ENCODE peak calls at places on chromosome 15, in seven cellular contexts. One of them, this sample, is unnamed. For H3K4me1, the result is how much of the 10 kb centered on the place peaks cover.

GRCh38 chr15:66721501-66721937 is 19.5 kb downstream of the SMAD6 start:
- DNase-seq in sigmoid colon: no peak
- DNase-seq in stomach: no peak
- DNase-seq in K562: peak
- DNase-seq in HepG2: no peak
- DNase-seq in ovary: no peak
- DNase-seq in SK-N-SH: no peak
- DNase-seq in this sample: no peak

GRCh38 chr15:62607643-62608042 is 434.9 kb upstream of the TPM1 start:
- DNase-seq in sigmoid colon: no peak
- DNase-seq in stomach: no peak
- DNase-seq in K562: no peak
- DNase-seq in HepG2: no peak
- DNase-seq in ovary: no peak
- DNase-seq in SK-N-SH: no peak
- DNase-seq in this sample: no peak

GRCh38 chr15:80615783-80616391 is 79.2 kb upstream of the ABHD17C start:
- DNase-seq in sigmoid colon: peak
- DNase-seq in stomach: peak
- DNase-seq in K562: no peak
- DNase-seq in HepG2: peak
- DNase-seq in ovary: peak
- DNase-seq in SK-N-SH: peak
- DNase-seq in this sample: peak

GRCh38 chr15:35690698-35691116 is 144.7 kb upstream of the DPH6 start:
- DNase-seq in sigmoid colon: no peak
- DNase-seq in stomach: no peak
- DNase-seq in K562: no peak
- DNase-seq in HepG2: no peak
- DNase-seq in ovary: no peak
- DNase-seq in SK-N-SH: no peak
- DNase-seq in this sample: no peak

GRCh38 chr15:40061212-40061901 is 22.4 kb upstream of the SRP14 start:
- DNase-seq in sigmoid colon: peak
- DNase-seq in stomach: no peak
- DNase-seq in K562: no peak
- DNase-seq in HepG2: no peak
- DNase-seq in ovary: no peak
- DNase-seq in SK-N-SH: no peak
- DNase-seq in this sample: no peak

GRCh38 chr15:69808756-69809155 is 289.0 kb downstream of the TLE3 start:
- DNase-seq in sigmoid colon: no peak
- DNase-seq in stomach: no peak
- DNase-seq in K562: no peak
- DNase-seq in HepG2: no peak
- DNase-seq in ovary: no peak
- DNase-seq in SK-N-SH: no peak
- DNase-seq in this sample: no peak

GRCh38 chr15:39555885-39556284 is 25.0 kb upstream of the THBS1 start:
- DNase-seq in sigmoid colon: no peak
- DNase-seq in stomach: no peak
- DNase-seq in K562: no peak
- DNase-seq in HepG2: no peak
- DNase-seq in ovary: no peak
- DNase-seq in SK-N-SH: no peak
- DNase-seq in this sample: no peak

GRCh38 chr15:81184188-81184587 is 12.5 kb upstream of the IL16 start:
- DNase-seq in sigmoid colon: peak
- DNase-seq in stomach: no peak
- DNase-seq in K562: no peak
- DNase-seq in HepG2: no peak
- DNase-seq in ovary: no peak
- DNase-seq in SK-N-SH: no peak
- DNase-seq in this sample: no peak

GRCh38 chr15:60374628-60375081 is 23.1 kb downstream of the ANXA2 start:
- DNase-seq in sigmoid colon: peak
- DNase-seq in stomach: peak
- DNase-seq in K562: no peak
- DNase-seq in HepG2: peak
- DNase-seq in ovary: no peak
- DNase-seq in SK-N-SH: no peak
- DNase-seq in this sample: no peak

GRCh38 chr15:43151688-43152087 is 18.3 kb downstream of the TMEM62 start:
- DNase-seq in sigmoid colon: no peak
- DNase-seq in stomach: no peak
- DNase-seq in K562: no peak
- DNase-seq in HepG2: no peak
- DNase-seq in ovary: no peak
- DNase-seq in SK-N-SH: no peak
- DNase-seq in this sample: no peak

GRCh38 chr15:51128701-51129100 is 34.0 kb upstream of the TNFAIP8L3 start:
- DNase-seq in sigmoid colon: no peak
- DNase-seq in stomach: no peak
- DNase-seq in K562: no peak
- DNase-seq in HepG2: no peak
- DNase-seq in ovary: no peak
- DNase-seq in SK-N-SH: no peak
- DNase-seq in this sample: no peak

GRCh38 chr15:27232876-27233275 is 261.9 kb downstream of the GABRG3 start:
- DNase-seq in sigmoid colon: no peak
- DNase-seq in stomach: no peak
- DNase-seq in K562: no peak
- DNase-seq in HepG2: no peak
- DNase-seq in ovary: no peak
- DNase-seq in SK-N-SH: no peak
- DNase-seq in this sample: no peak

GRCh38 chr15:59812185-59812870 is 123.2 kb upstream of the BNIP2 start:
- DNase-seq in sigmoid colon: no peak
- DNase-seq in stomach: no peak
- DNase-seq in K562: no peak
- DNase-seq in HepG2: no peak
- DNase-seq in ovary: no peak
- DNase-seq in SK-N-SH: no peak
- DNase-seq in this sample: no peak

DNA sequence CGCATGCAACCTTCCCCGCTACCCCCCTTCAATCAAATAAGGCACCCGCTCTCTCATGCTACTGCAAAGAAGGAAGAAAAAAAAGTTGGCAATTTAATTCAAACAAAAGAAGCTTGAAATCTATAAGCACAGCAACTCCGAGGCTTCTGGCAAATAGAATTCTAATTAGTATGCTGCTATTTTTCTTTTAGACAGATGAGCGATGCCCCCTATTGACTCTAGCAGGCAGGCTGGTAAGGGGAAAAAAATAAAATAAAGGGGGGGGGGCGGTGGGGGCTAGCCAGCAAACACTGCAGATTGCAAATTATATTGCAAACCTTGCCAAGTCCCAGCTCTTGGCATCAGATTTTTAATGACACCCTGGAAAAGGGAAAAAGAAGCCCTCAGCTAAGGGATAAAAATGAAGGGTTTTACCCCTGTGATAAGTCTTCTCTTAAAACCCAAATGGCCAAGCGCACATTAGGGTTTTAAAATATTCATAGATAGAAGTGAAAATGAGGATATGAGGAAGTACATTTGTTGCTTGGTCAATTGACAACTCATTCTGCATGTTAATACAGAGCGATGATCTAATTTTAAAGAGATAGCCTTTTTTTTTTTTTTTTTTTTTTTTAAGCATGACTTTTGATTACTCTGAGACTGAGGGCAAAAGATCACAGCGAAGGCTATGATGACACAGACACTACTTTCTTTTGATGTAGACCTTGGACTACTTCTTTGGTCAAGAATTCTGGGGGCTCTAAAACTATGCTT is 255.3 kb downstream of the NR2F2 start:
- DNase-seq in sigmoid colon: no peak
- DNase-seq in stomach: no peak
- DNase-seq in K562: no peak
- DNase-seq in HepG2: no peak
- DNase-seq in ovary: no peak
- DNase-seq in SK-N-SH: peak
- DNase-seq in this sample: no peak
- H3K4me3 ChIP-seq in sigmoid colon: no peak
- H3K4me3 ChIP-seq in stomach: no peak
- H3K4me3 ChIP-seq in K562: no peak
- H3K4me3 ChIP-seq in HepG2: no peak
- H3K4me3 ChIP-seq in ovary: no peak
- H3K4me3 ChIP-seq in SK-N-SH: no peak
- H3K4me3 ChIP-seq in this sample: no peak

DNA sequence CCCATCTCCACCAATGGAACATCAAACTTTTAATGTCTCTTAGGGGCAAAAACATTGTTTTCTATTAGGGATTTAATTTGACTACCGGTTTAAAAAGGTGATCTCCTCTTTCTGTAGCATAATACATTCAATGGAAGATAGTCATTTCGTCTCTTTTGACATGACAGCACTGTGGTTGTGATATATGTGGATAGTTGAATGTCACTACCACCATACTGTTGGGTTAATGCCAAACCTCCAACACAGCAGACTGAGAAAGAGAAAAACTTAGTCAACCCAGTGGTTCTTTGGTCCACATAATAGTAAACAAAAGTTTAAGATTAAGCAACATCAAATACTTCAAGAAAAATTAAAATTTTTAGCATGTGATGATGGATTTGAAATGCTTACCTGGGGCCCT is 530.4 kb downstream of the AGBL1 start:
- DNase-seq in sigmoid colon: no peak
- DNase-seq in stomach: no peak
- DNase-seq in K562: no peak
- DNase-seq in HepG2: no peak
- DNase-seq in ovary: no peak
- DNase-seq in SK-N-SH: no peak
- DNase-seq in this sample: no peak
- H3K4me1 ChIP-seq in sigmoid colon: under half
- H3K4me1 ChIP-seq in stomach: under half
- H3K4me1 ChIP-seq in K562: under half
- H3K4me1 ChIP-seq in HepG2: under half
- H3K4me1 ChIP-seq in ovary: under half
- H3K4me1 ChIP-seq in SK-N-SH: under half
- H3K4me1 ChIP-seq in this sample: under half

GRCh38 chr15:25830844-25831443 is 32.2 kb downstream of the ATP10A start:
- DNase-seq in sigmoid colon: peak
- DNase-seq in stomach: no peak
- DNase-seq in K562: no peak
- DNase-seq in HepG2: no peak
- DNase-seq in ovary: peak
- DNase-seq in SK-N-SH: no peak
- DNase-seq in this sample: peak
- TF ChIP-seq EP300 in sigmoid colon: no peak
- TF ChIP-seq EP300 in stomach: peak
- TF ChIP-seq EP300 in K562: no peak
- TF ChIP-seq EP300 in HepG2: no peak
- TF ChIP-seq EP300 in ovary: peak
- TF ChIP-seq EP300 in SK-N-SH: no peak
- TF ChIP-seq EP300 in this sample: no peak

DNA sequence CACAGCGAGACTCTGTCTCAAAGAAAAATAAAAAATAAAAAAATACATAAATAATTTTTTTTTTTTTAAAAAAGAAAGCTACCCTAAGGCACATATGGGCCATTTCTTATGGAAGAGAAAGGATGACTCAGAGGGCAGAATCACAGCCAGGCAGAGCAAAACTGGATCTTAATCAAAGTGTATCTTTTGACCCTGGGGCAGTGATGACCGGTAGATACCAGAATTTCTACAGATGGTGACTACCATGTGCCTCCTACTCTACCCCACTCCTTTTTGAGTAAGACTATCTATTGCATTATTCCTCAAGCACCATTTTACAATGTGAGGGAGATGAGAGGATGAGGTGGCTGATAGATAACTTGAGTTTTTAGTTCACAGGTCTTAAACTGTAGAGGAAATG is 26.0 kb downstream of the TARS3 start:
- DNase-seq in sigmoid colon: no peak
- DNase-seq in stomach: no peak
- DNase-seq in K562: no peak
- DNase-seq in HepG2: no peak
- DNase-seq in ovary: no peak
- DNase-seq in SK-N-SH: no peak
- DNase-seq in this sample: no peak
- H3K4me3 ChIP-seq in sigmoid colon: no peak
- H3K4me3 ChIP-seq in stomach: no peak
- H3K4me3 ChIP-seq in K562: no peak
- H3K4me3 ChIP-seq in HepG2: no peak
- H3K4me3 ChIP-seq in ovary: no peak
- H3K4me3 ChIP-seq in SK-N-SH: no peak
- H3K4me3 ChIP-seq in this sample: no peak

DNA sequence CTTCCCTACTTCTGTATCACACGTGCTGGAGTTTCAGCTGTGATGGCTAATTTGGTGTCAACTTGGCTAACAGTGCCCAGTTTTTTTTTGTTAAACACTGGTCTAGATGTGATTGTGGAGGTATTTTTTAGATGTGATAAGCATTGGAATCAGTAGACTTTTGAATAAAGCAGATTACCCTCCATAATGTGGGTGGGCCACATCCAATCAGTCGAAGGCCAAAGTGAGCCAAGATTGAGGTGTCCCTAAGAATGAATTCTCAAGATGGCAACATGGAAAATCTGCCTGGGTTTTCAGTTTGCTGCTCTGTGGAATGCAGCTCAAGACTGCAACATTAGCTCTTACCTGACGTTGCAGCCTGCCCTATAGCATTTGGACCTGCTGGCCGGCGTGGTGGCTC is 68.8 kb upstream of the AGBL1 start:
- DNase-seq in sigmoid colon: no peak
- DNase-seq in stomach: no peak
- DNase-seq in K562: no peak
- DNase-seq in HepG2: no peak
- DNase-seq in ovary: no peak
- DNase-seq in SK-N-SH: no peak
- DNase-seq in this sample: no peak
- H3K4me1 ChIP-seq in sigmoid colon: under half
- H3K4me1 ChIP-seq in stomach: under half
- H3K4me1 ChIP-seq in K562: under half
- H3K4me1 ChIP-seq in HepG2: under half
- H3K4me1 ChIP-seq in ovary: under half
- H3K4me1 ChIP-seq in SK-N-SH: under half
- H3K4me1 ChIP-seq in this sample: under half

DNA sequence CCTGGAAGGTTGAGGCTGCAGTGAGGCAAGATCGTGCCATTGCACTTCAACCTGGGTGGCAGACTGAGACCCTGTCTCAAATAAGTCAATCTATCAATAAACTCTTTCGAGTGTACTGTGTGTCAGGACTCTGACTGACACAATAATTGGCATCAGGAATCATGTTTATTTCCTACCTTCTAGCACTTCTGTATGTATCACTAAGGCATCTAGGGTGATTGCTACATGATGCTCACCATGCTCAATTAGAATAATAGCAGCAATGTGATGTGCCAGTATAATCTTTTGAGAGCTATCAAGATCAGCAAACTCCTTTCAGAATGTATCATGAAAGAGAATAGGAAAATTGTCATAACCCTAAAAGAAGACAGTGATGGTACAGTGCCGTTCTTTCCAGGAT is 95.3 kb downstream of the FMN1 start:
- DNase-seq in sigmoid colon: no peak
- DNase-seq in stomach: no peak
- DNase-seq in K562: no peak
- DNase-seq in HepG2: no peak
- DNase-seq in ovary: no peak
- DNase-seq in SK-N-SH: no peak
- DNase-seq in this sample: no peak
- TF ChIP-seq EP300 in sigmoid colon: no peak
- TF ChIP-seq EP300 in stomach: no peak
- TF ChIP-seq EP300 in K562: no peak
- TF ChIP-seq EP300 in HepG2: no peak
- TF ChIP-seq EP300 in ovary: no peak
- TF ChIP-seq EP300 in SK-N-SH: no peak
- TF ChIP-seq EP300 in this sample: no peak